ENCODE peak calls at places on chromosomes 11 and 22, in six cellular contexts. V, L, M, J, X and Q are unnamed samples.

GRCh38 chr11:91299980-91300379 is 924.6 kb upstream of the FAT3 start:
- DNase-seq in V (no peak), L (no peak), M (no peak), J (peak), X (no peak), Q (no peak)

GRCh38 chr11:31397239-31397834 is 27.7 kb downstream of the DNAJC24 start:
- DNase-seq in V (no peak), L (no peak), M (peak), J (peak), X (no peak), Q (peak)

GRCh38 chr11:44623716-44624491 is 58.4 kb downstream of the CD82 start:
- DNase-seq in V (peak), L (peak), M (no peak), J (peak), X (no peak), Q (no peak)

GRCh38 chr11:72394456-72394855 is 39.9 kb downstream of the CLPB start:
- DNase-seq in V (no peak), L (no peak), M (no peak), J (no peak), X (no peak), Q (no peak)

GRCh38 chr11:68867067-68867466 is 25.4 kb upstream of the CPT1A start:
- DNase-seq in V (no peak), L (no peak), M (no peak), J (no peak), X (no peak), Q (no peak)

GRCh38 chr11:110948112-110948511 is 235.9 kb upstream of the ARHGAP20 start:
- DNase-seq in V (no peak), L (no peak), M (no peak), J (peak), X (no peak), Q (no peak)

GRCh38 chr11:12075822-12076821 is 34.3 kb upstream of the MICAL2 start:
- DNase-seq in V (no peak), L (no peak), M (peak), J (peak), X (no peak), Q (no peak)

GRCh38 chr11:87460269-87460668 is 422.5 kb downstream of the TMEM135 start:
- DNase-seq in V (no peak), L (no peak), M (no peak), J (no peak), X (no peak), Q (no peak)

GRCh38 chr11:73159297-73159696 is 17.2 kb upstream of the FCHSD2 start:
- DNase-seq in V (no peak), L (no peak), M (no peak), J (no peak), X (no peak), Q (no peak)

GRCh38 chr11:73746701-73747100 is 14.2 kb downstream of the RAB6A start:
- DNase-seq in V (no peak), L (no peak), M (no peak), J (no peak), X (no peak), Q (no peak)

GRCh38 chr22:37472418-37473006 is 13.7 kb downstream of the MFNG start:
- DNase-seq in V (no peak), L (peak), M (peak), J (peak), X (peak), Q (peak)